ENCODE peak calls at places on chromosomes 1 and 21, in nine cellular contexts. D is uterus, K is prostate gland, E is body of pancreas, G is IMR-90, W is vagina, X is gastrocnemius medialis, O is tibial nerve, H is heart left ventricle. T is an unnamed sample.

GRCh38 chr1:172531412-172531811 is 1.5 kb upstream of the SUCO start:
- DNase-seq in X (no peak), W (no peak), K (no peak), D (no peak), O (no peak), E (no peak), G (no peak), H (no peak), T (no peak)

GRCh38 chr1:218249757-218250156 is 35.3 kb upstream of the RRP15 start:
- DNase-seq in G (no peak), X (no peak), D (no peak), W (no peak), O (no peak), E (no peak), H (no peak), K (no peak), T (no peak)

GRCh38 chr1:174700314-174700713 is 252.6 kb downstream of the GPR52 start:
- DNase-seq in X (no peak), W (no peak), G (no peak), K (no peak), D (no peak), E (no peak), O (no peak), H (no peak), T (no peak)

GRCh38 chr1:99808391-99809115 is 41.6 kb upstream of the AGL start:
- DNase-seq in H (no peak), E (peak; percentile 28), K (peak; percentile 58), X (peak; percentile 38), O (no peak), W (no peak), G (peak; percentile 96), D (peak; percentile 71), T (peak; percentile 45)

GRCh38 chr1:162213281-162213909 is 143.9 kb downstream of the NOS1AP start:
- DNase-seq in H (peak; percentile 69), W (no peak), E (peak; percentile 83), D (peak; percentile 47), G (peak; percentile 2), K (peak; percentile 94), X (no peak), O (peak; percentile 31), T (peak; percentile 80)

GRCh38 chr1:43452789-43453441 is 816 bp downstream of the HYI start:
- DNase-seq in G (peak; percentile 68), W (peak; percentile 81), O (no peak), D (peak; percentile 60), H (peak; percentile 56), X (no peak), E (peak; percentile 61), K (peak; percentile 39), T (peak; percentile 47)

GRCh38 chr1:40397258-40397657 is 23.7 kb downstream of the SMAP2 start:
- DNase-seq in K (no peak), O (no peak), W (no peak), H (no peak), D (no peak), X (no peak), E (no peak), G (no peak), T (no peak)

GRCh38 chr1:4128616-4129015 is 228.5 kb upstream of the C1orf174 start:
- DNase-seq in X (no peak), O (no peak), W (no peak), D (no peak), H (no peak), K (no peak), G (no peak), E (no peak), T (no peak)

GRCh38 chr1:102097451-102097850 is 100.7 kb upstream of the OLFM3 start:
- DNase-seq in K (no peak), O (no peak), W (no peak), D (no peak), H (no peak), E (no peak), X (no peak), G (no peak), T (no peak)

GRCh38 chr1:36911631-36912364 is 122.5 kb downstream of the GRIK3 start:
- DNase-seq in D (no peak), O (no peak), E (no peak), G (no peak), W (peak; percentile 61), K (no peak), H (no peak), X (no peak), T (no peak)

GRCh38 chr1:899636-900317 is 23.9 kb upstream of the SAMD11 start:
- DNase-seq in K (no peak), W (no peak), G (no peak), O (no peak), E (no peak), D (no peak), H (peak; percentile 52), X (no peak), T (no peak)

GRCh38 chr21:29581393-29581792 is 282.7 kb downstream of the BACH1 start:
- DNase-seq in G (no peak), X (no peak), O (no peak), E (no peak), K (no peak), W (no peak), H (no peak), D (no peak), T (no peak)

GRCh38 chr1:44281987-44282703 is 68.9 kb downstream of the DMAP1 start:
- DNase-seq in E (no peak), H (no peak), O (no peak), G (no peak), X (no peak), W (no peak), D (no peak), K (no peak), T (no peak)

GRCh38 chr1:165324050-165324449 is 32.5 kb downstream of the LMX1A start:
- DNase-seq in G (no peak), D (no peak), O (no peak), W (no peak), E (no peak), K (no peak), H (no peak), X (no peak), T (no peak)

GRCh38 chr1:33319186-33319948 is 1.5 kb downstream of the A3GALT2 start:
- DNase-seq in X (no peak), O (no peak), H (no peak), E (no peak), D (no peak), G (no peak), W (no peak), K (no peak), T (no peak)

GRCh38 chr1:38194486-38194885 is 147.9 kb upstream of the POU3F1 start:
- DNase-seq in O (no peak), W (no peak), D (no peak), H (no peak), G (no peak), E (peak; percentile 18), K (peak; percentile 42), X (no peak), T (no peak)

GRCh38 chr1:201955009-201955749 is at the start of gene TIMM17A:
- DNase-seq in G (peak; percentile 98), H (peak; percentile 97), W (no peak), D (peak; percentile 97), X (peak; percentile 97), O (peak; percentile 93), E (peak; percentile 96), K (peak; percentile 96), T (peak; percentile 98)
- TF ChIP-seq POLR2A in G (peak; percentile 97), H (peak; percentile 82), W (peak; percentile 62), D (peak; percentile 87), X (peak; percentile 86), O (peak; percentile 83), E (peak; percentile 80), K (peak; percentile 84), T (peak; percentile 19)

DNA sequence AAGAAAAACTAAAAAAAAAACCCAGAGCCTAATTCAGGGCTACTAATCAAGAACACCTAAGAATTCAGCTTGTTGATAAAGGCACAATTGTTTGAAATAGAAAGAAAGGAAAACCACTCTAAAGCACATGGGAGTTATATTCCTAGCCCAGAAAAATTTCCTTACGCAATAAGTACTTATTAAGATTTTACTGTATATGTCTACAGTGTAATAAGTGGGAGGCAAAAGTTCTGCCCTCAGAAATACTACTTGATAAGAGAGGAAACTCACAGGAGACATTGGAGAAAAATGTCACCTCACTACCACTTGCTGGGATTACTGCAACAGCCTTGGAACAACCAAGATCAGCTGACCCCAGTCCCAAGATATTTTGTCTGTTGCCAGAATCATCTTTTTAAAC is 66.1 kb downstream of the IARS2 start:
- DNase-seq in G (no peak), E (no peak), D (no peak), W (no peak), K (no peak), H (no peak), O (no peak), X (no peak), T (no peak)
- H3K36me3 ChIP-seq in G (peaks cover 15% of the 10 kb centered on the region), E (peaks cover 21% of the 10 kb centered on the region), D (no peaks in the 10 kb centered on the region), W (peaks cover 31% of the 10 kb centered on the region), K (peaks cover 4% of the 10 kb centered on the region), H (peaks cover 35% of the 10 kb centered on the region), O (no peaks in the 10 kb centered on the region), X (no peaks in the 10 kb centered on the region), T (no peaks in the 10 kb centered on the region)

DNA sequence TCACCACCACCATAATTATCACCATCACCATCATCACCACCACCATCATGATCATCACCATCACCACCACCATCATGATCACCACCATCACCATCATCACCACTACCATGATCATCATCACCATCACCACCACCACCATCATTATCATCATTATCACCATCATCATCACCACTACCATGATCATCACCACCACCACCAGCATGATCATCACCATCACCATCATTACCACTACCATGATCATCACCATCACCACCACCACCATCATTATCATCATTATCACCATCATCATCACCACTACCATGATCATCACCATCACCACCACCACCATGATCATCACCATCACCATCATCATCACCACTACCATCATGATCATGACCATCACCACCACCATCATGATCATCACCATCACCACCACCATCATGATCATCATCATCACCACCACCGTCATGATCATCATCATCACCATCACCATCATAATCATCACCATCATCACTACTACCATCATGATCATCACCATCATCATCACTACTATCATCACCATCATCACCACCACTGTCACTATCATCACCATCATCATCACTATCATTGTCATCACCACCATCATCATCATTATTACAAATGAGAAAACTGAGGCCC is 60.2 kb downstream of the TRABD2B start:
- DNase-seq in E (no peak), X (no peak), G (no peak), W (no peak), K (no peak), D (no peak), H (no peak), O (no peak), T (no peak)
- H3K9me3 ChIP-seq in E (no peaks in the 10 kb centered on the region), X (no peaks in the 10 kb centered on the region), G (no peaks in the 10 kb centered on the region), W (no peaks in the 10 kb centered on the region), K (no peaks in the 10 kb centered on the region), D (no peaks in the 10 kb centered on the region), H (no peaks in the 10 kb centered on the region), O (no peaks in the 10 kb centered on the region), T (no peaks in the 10 kb centered on the region)

DNA sequence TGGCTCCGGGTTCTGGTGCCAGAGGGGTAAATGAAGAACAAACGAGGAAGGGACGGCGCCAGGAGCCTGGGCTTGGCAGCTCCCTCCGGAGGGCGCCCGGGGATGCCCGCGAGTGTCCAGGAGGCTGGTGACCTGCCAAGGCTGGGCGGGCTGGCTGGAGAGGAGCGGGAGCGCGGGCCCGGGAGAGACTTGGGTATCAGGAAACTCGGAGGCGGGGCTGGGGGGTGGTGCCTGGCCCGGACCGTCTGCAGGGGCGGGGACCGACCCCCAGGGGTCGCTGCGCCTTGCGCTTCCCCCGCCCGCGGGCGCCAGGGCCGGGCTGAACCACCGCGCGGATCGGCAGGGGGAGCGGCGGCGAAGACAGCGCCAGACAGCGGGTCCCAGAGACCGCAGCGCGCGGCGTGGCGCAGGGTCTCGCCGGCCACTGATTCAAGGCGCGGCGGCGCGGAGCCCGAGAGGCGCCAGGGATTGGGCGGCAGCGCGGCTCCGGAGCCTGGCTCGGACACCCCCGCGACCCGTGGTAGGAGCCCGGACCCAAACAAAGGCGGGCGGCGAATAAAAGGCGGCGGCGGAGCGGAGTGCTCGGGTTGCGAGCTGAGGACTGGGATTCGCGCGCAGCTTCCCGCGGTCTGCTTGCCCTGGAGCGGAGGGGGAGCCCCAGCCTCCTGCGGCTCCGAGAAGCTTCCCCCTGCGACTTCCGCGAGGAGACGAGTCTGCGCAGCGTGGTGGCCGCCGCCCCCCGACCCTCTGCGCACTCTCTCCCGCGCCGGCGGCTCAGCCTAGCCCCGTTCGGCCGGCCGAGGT is at the start of gene DISP3:
- DNase-seq in E (peak; percentile 54), K (peak; percentile 30), H (peak; percentile 74), D (no peak), W (no peak), O (no peak), G (peak; percentile 34), X (no peak), T (peak; percentile 73)
- TF ChIP-seq POLR2A in E (no peak), K (no peak), H (peak; percentile 32), D (peak; percentile 29), W (no peak), O (no peak), G (no peak), X (peak; percentile 12), T (no peak)

T was measured in testis.